ENCODE peak calls at places on chromosomes 12 and 14, in ten cellular contexts. S is HepG2, A is right lobe of liver, X is WERI-Rb-1, C is fibroblast of lung, M is cardiac muscle cell, D is caudate nucleus, Q is lung, N is RWPE2, V is tibial nerve. Z is an unnamed sample.

GRCh38 chr14:61498303-61498702 is 176.9 kb downstream of the PRKCH start:
- DNase-seq in M (no peak), S (no peak), Q (no peak), V (no peak), X (no peak), C (no peak), N (no peak), A (no peak), D (no peak), Z (no peak)

GRCh38 chr12:93234641-93235040 is 143.1 kb upstream of the NUDT4 start:
- DNase-seq in D (no peak), V (no peak), A (peak), S (no peak), M (no peak), C (no peak), X (no peak), N (no peak), Q (no peak), Z (no peak)

GRCh38 chr12:57231276-57232021 is 1.9 kb downstream of the SHMT2 start:
- DNase-seq in Q (no peak), S (no peak), C (no peak), D (no peak), N (peak), V (no peak), M (no peak), A (peak), X (no peak), Z (no peak)

GRCh38 chr12:6195665-6196535 is 4.3 kb upstream of the CD9 start:
- DNase-seq in V (peak), A (peak), S (peak), M (peak), Q (peak), D (peak), N (peak), X (peak), C (peak), Z (peak)

GRCh38 chr14:53539489-53540126 is 386.5 kb upstream of the DDHD1 start:
- DNase-seq in C (peak), A (peak), S (peak), D (peak), X (peak), V (peak), M (peak), N (no peak), Q (peak), Z (peak)

GRCh38 chr14:75604979-75605825 is 26.8 kb downstream of the FLVCR2 start:
- DNase-seq in M (no peak), C (peak), D (no peak), A (no peak), N (no peak), S (no peak), Q (peak), X (no peak), V (peak), Z (no peak)

GRCh38 chr12:3302406-3303041 is 188.5 kb upstream of the PRMT8 start:
- DNase-seq in S (no peak), N (no peak), D (no peak), X (no peak), A (no peak), M (no peak), Q (no peak), V (no peak), C (no peak), Z (no peak)

GRCh38 chr14:32102152-32102787 is 25.2 kb downstream of the ARHGAP5 start:
- DNase-seq in D (no peak), S (no peak), N (no peak), M (no peak), A (no peak), Q (no peak), C (no peak), X (no peak), V (no peak), Z (peak)

GRCh38 chr14:102221026-102221425 is 81.3 kb downstream of the WDR20 start:
- DNase-seq in N (no peak), M (no peak), V (no peak), X (no peak), A (no peak), S (no peak), Q (no peak), D (no peak), C (no peak), Z (no peak)

GRCh38 chr14:95759952-95760351 is 46.0 kb upstream of the TCL1A start:
- DNase-seq in X (no peak), M (no peak), C (no peak), D (no peak), N (no peak), A (no peak), S (no peak), Q (no peak), V (no peak), Z (no peak)

GRCh38 chr14:64944861-64945260 is 2.3 kb upstream of the GPX2 start:
- DNase-seq in Q (no peak), A (no peak), M (no peak), X (no peak), V (no peak), N (no peak), D (no peak), S (no peak), C (no peak), Z (no peak)

GRCh38 chr12:52020539-52021336 is 14.0 kb downstream of the TAMALIN start:
- DNase-seq in N (no peak), V (no peak), S (peak), A (no peak), M (peak), D (peak), X (peak), C (peak), Q (no peak), Z (peak)

GRCh38 chr12:50505386-50505827 is 622 bp downstream of the DIP2B start:
- DNase-seq in M (peak), Q (peak), D (peak), N (no peak), A (peak), V (peak), S (no peak), X (no peak), C (peak), Z (no peak)

GRCh38 chr14:57493467-57494181 is at the start of gene CCDC198:
- DNase-seq in N (no peak), Q (no peak), V (no peak), M (no peak), C (no peak), X (no peak), D (no peak), A (no peak), S (peak), Z (no peak)

GRCh38 chr12:153080-153746 is 60.7 kb downstream of the SLC6A12 start:
- DNase-seq in N (no peak), Q (peak), A (peak), D (peak), S (peak), C (peak), X (peak), M (peak), V (no peak), Z (no peak)

GRCh38 chr14:63952933-63953437 is 100.2 kb downstream of the SYNE2 start:
- DNase-seq in D (no peak), A (no peak), S (no peak), X (peak), N (no peak), Q (no peak), C (no peak), M (no peak), V (no peak), Z (no peak)

GRCh38 chr12:99915251-99916082 is 69.3 kb downstream of the ANKS1B start:
- DNase-seq in N (no peak), A (no peak), S (no peak), M (no peak), Q (no peak), D (no peak), X (no peak), C (no peak), V (no peak), Z (no peak)

GRCh38 chr14:92703516-92703915 is 44.9 kb downstream of the LGMN start:
- DNase-seq in Q (no peak), D (no peak), V (no peak), C (no peak), N (no peak), M (no peak), S (no peak), X (no peak), A (peak), Z (no peak)

GRCh38 chr12:6928703-6929407 is 1.1 kb downstream of the ATN1 start:
- DNase-seq in S (no peak), A (no peak), V (no peak), M (no peak), N (no peak), C (no peak), Q (no peak), X (no peak), D (no peak), Z (no peak)

GRCh38 chr14:59787045-59787674 is 83.4 kb downstream of the RTN1 start:
- DNase-seq in D (no peak), V (no peak), N (no peak), X (peak), S (no peak), A (no peak), Q (no peak), C (no peak), M (peak), Z (no peak)

GRCh38 chr12:26870491-26871419 is 37.8 kb upstream of the ITPR2 start:
- DNase-seq in C (peak), M (peak), V (no peak), X (no peak), N (no peak), S (no peak), Q (peak), A (no peak), D (peak), Z (no peak)

GRCh38 chr12:100473716-100474150 is at the start of gene NR1H4:
- DNase-seq in V (no peak), N (no peak), C (peak), Q (no peak), S (peak), D (no peak), X (no peak), A (peak), M (no peak), Z (no peak)

GRCh38 chr12:80269953-80270552 is 170.7 kb downstream of the OTOGL start:
- DNase-seq in M (peak), C (peak), Q (no peak), S (peak), X (no peak), A (no peak), N (no peak), V (no peak), D (peak), Z (peak)

GRCh38 chr14:98591161-98591560 is 680.8 kb downstream of the BCL11B start:
- DNase-seq in M (no peak), A (no peak), S (no peak), D (no peak), C (no peak), N (no peak), Q (peak), X (no peak), V (no peak), Z (no peak)

GRCh38 chr12:102343361-102344121 is 136.8 kb downstream of the IGF1 start:
- DNase-seq in S (peak), X (peak), N (no peak), D (no peak), A (no peak), M (no peak), V (no peak), C (no peak), Q (no peak), Z (no peak)

GRCh38 chr12:3364661-3365264 is 126.2 kb upstream of the PRMT8 start:
- DNase-seq in A (no peak), D (no peak), V (no peak), S (no peak), N (no peak), C (no peak), M (no peak), X (no peak), Q (no peak), Z (no peak)

GRCh38 chr12:643478-644292 is 19.6 kb downstream of the NINJ2 start:
- DNase-seq in M (no peak), S (no peak), C (no peak), N (no peak), Q (no peak), X (no peak), A (no peak), D (no peak), V (no peak), Z (peak)

GRCh38 chr12:14905269-14906004 is 19.8 kb upstream of the MGP start:
- DNase-seq in S (no peak), V (no peak), X (no peak), Q (no peak), N (no peak), A (no peak), C (peak), D (no peak), M (no peak), Z (no peak)

GRCh38 chr14:104473649-104474574 is 105.7 kb upstream of the C14orf180 start:
- DNase-seq in D (no peak), C (no peak), M (no peak), X (no peak), Q (no peak), N (no peak), S (no peak), V (no peak), A (no peak), Z (no peak)

GRCh38 chr14:52267501-52268190 is at the start of gene PTGDR:
- DNase-seq in N (no peak), A (peak), V (no peak), D (no peak), C (peak), X (no peak), Q (no peak), S (no peak), M (peak), Z (peak)

GRCh38 chr14:93276031-93276716 is 56.7 kb downstream of the BTBD7 start:
- DNase-seq in N (no peak), V (no peak), Q (no peak), X (no peak), C (no peak), D (no peak), S (no peak), A (no peak), M (no peak), Z (no peak)

GRCh38 chr12:126545411-126545810 is 1480.2 kb downstream of the AACS start:
- DNase-seq in V (no peak), A (no peak), X (no peak), S (no peak), N (no peak), D (no peak), C (no peak), M (no peak), Q (no peak), Z (no peak)

GRCh38 chr12:124109760-124110159 is 136.7 kb downstream of the ZNF664 start:
- DNase-seq in X (no peak), C (peak), N (no peak), A (no peak), M (no peak), S (no peak), D (no peak), Q (no peak), V (no peak), Z (peak)

GRCh38 chr14:72369106-72369505 is 436.9 kb downstream of the RGS6 start:
- DNase-seq in V (no peak), M (no peak), X (no peak), N (no peak), Q (no peak), S (no peak), D (no peak), A (no peak), C (no peak), Z (no peak)
- H3K27ac ChIP-seq in V (no peak), M (no peak), X (no peak), N (no peak), Q (no peak), S (no peak), D (no peak), A (no peak), C (no peak), Z (no peak)

GRCh38 chr12:132229926-132230325 is 85.7 kb downstream of the NOC4L start:
- DNase-seq in X (no peak), M (no peak), Q (no peak), C (no peak), S (no peak), A (no peak), V (no peak), N (no peak), D (no peak), Z (no peak)
- H3K27ac ChIP-seq in X (no peak), M (no peak), Q (no peak), C (no peak), S (no peak), A (no peak), V (no peak), N (no peak), D (no peak), Z (no peak)

DNA sequence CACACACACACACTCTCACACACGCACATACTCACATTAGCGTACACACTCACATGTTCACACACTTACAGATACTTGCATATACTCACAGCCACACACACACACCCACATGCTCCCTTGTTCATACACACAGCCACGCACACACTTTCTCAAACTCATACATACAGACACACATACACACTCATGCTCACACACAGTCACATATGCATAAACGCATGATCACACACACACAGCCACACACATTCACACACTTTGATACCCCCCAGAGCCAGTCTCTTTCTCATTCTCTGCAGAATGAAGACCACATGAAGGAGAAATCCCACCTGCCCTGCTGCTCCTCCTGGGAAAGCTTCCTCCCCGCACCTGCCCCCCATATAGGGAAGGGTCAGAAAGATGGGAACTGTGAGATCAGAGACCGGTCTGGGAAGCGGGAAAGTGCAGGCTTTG is 105.0 kb upstream of the MED13L start:
- DNase-seq in X (no peak), Q (no peak), M (no peak), C (peak), A (no peak), D (no peak), N (no peak), V (no peak), S (no peak), Z (no peak)
- H3K27ac ChIP-seq in X (no peak), Q (no peak), M (no peak), C (peak), A (no peak), D (no peak), N (peak), V (peak), S (no peak), Z (no peak)

GRCh38 chr12:132142679-132143327 is 1.3 kb downstream of the DDX51 start:
- DNase-seq in Q (no peak), N (peak), X (no peak), M (no peak), A (no peak), C (no peak), V (peak), S (no peak), D (no peak), Z (no peak)
- H3K27ac ChIP-seq in Q (no peak), N (no peak), X (no peak), M (no peak), A (no peak), C (no peak), V (no peak), S (no peak), D (no peak), Z (peak)

GRCh38 chr12:103801709-103802585 is 39.1 kb downstream of the NT5DC3 start:
- DNase-seq in D (no peak), S (peak), N (peak), M (no peak), Q (no peak), C (peak), X (no peak), V (no peak), A (no peak), Z (no peak)
- H3K27ac ChIP-seq in D (no peak), S (no peak), N (peak), M (no peak), Q (no peak), C (no peak), X (no peak), V (peak), A (no peak), Z (no peak)